ENCODE peak calls at places on chromosome 15, in four cellular contexts. One of them, this sample, is unnamed.

GRCh38 chr15:89399390-89400120 is 64.9 kb upstream of the POLG start:
- DNase-seq in endothelial cell: peak
- DNase-seq in mammary epithelial cell: no peak
- DNase-seq in activated CD8-positive, alpha-beta T cell treated with anti-CD3 and anti-CD28 coated beads for 36 hours: peak
- DNase-seq in this sample: peak

GRCh38 chr15:51325167-51325566 is 13.2 kb downstream of the CYP19A1 start:
- DNase-seq in endothelial cell: no peak
- DNase-seq in mammary epithelial cell: no peak
- DNase-seq in activated CD8-positive, alpha-beta T cell treated with anti-CD3 and anti-CD28 coated beads for 36 hours: no peak
- DNase-seq in this sample: no peak

GRCh38 chr15:39404767-39405173 is 176.1 kb upstream of the THBS1 start:
- DNase-seq in endothelial cell: no peak
- DNase-seq in mammary epithelial cell: peak
- DNase-seq in activated CD8-positive, alpha-beta T cell treated with anti-CD3 and anti-CD28 coated beads for 36 hours: no peak
- DNase-seq in this sample: no peak

GRCh38 chr15:101320501-101321052 is 25.5 kb upstream of the SNRPA1 start:
- DNase-seq in endothelial cell: peak
- DNase-seq in mammary epithelial cell: no peak
- DNase-seq in activated CD8-positive, alpha-beta T cell treated with anti-CD3 and anti-CD28 coated beads for 36 hours: peak
- DNase-seq in this sample: peak

GRCh38 chr15:85379403-85380131 is 836 bp upstream of the AKAP13 start:
- DNase-seq in endothelial cell: peak
- DNase-seq in mammary epithelial cell: peak
- DNase-seq in activated CD8-positive, alpha-beta T cell treated with anti-CD3 and anti-CD28 coated beads for 36 hours: peak
- DNase-seq in this sample: no peak

GRCh38 chr15:45441686-45442085 is 63.3 kb upstream of the GATM start:
- DNase-seq in endothelial cell: no peak
- DNase-seq in mammary epithelial cell: no peak
- DNase-seq in activated CD8-positive, alpha-beta T cell treated with anti-CD3 and anti-CD28 coated beads for 36 hours: no peak
- DNase-seq in this sample: no peak

GRCh38 chr15:38868326-38869114 is 303.9 kb upstream of the RASGRP1 start:
- DNase-seq in endothelial cell: no peak
- DNase-seq in mammary epithelial cell: peak
- DNase-seq in activated CD8-positive, alpha-beta T cell treated with anti-CD3 and anti-CD28 coated beads for 36 hours: no peak
- DNase-seq in this sample: no peak

GRCh38 chr15:58676766-58677165 is 72.7 kb downstream of the ADAM10 start:
- DNase-seq in endothelial cell: no peak
- DNase-seq in mammary epithelial cell: no peak
- DNase-seq in activated CD8-positive, alpha-beta T cell treated with anti-CD3 and anti-CD28 coated beads for 36 hours: no peak
- DNase-seq in this sample: no peak

GRCh38 chr15:90716317-90716975 is 700 bp upstream of the BLM start:
- DNase-seq in endothelial cell: no peak
- DNase-seq in mammary epithelial cell: no peak
- DNase-seq in activated CD8-positive, alpha-beta T cell treated with anti-CD3 and anti-CD28 coated beads for 36 hours: no peak
- DNase-seq in this sample: no peak

GRCh38 chr15:86743283-86743903 is 663.7 kb downstream of the AGBL1 start:
- DNase-seq in endothelial cell: peak
- DNase-seq in mammary epithelial cell: peak
- DNase-seq in activated CD8-positive, alpha-beta T cell treated with anti-CD3 and anti-CD28 coated beads for 36 hours: peak
- DNase-seq in this sample: no peak

GRCh38 chr15:23855260-23855659 is 168.2 kb upstream of the NDN start:
- DNase-seq in endothelial cell: no peak
- DNase-seq in mammary epithelial cell: no peak
- DNase-seq in activated CD8-positive, alpha-beta T cell treated with anti-CD3 and anti-CD28 coated beads for 36 hours: no peak
- DNase-seq in this sample: no peak

GRCh38 chr15:72515591-72516389 is 41.7 kb downstream of the ARIH1 start:
- DNase-seq in endothelial cell: no peak
- DNase-seq in mammary epithelial cell: no peak
- DNase-seq in activated CD8-positive, alpha-beta T cell treated with anti-CD3 and anti-CD28 coated beads for 36 hours: no peak
- DNase-seq in this sample: no peak

GRCh38 chr15:67809441-67809840 is 15.9 kb upstream of the SKOR1 start:
- DNase-seq in endothelial cell: no peak
- DNase-seq in mammary epithelial cell: no peak
- DNase-seq in activated CD8-positive, alpha-beta T cell treated with anti-CD3 and anti-CD28 coated beads for 36 hours: no peak
- DNase-seq in this sample: no peak

GRCh38 chr15:62770111-62770660 is 272.4 kb upstream of the TPM1 start:
- DNase-seq in endothelial cell: no peak
- DNase-seq in mammary epithelial cell: no peak
- DNase-seq in activated CD8-positive, alpha-beta T cell treated with anti-CD3 and anti-CD28 coated beads for 36 hours: no peak
- DNase-seq in this sample: no peak

GRCh38 chr15:69046781-69047180 is 32.3 kb downstream of the NOX5 start:
- DNase-seq in endothelial cell: no peak
- DNase-seq in mammary epithelial cell: peak
- DNase-seq in activated CD8-positive, alpha-beta T cell treated with anti-CD3 and anti-CD28 coated beads for 36 hours: no peak
- DNase-seq in this sample: no peak

GRCh38 chr15:69049976-69050375 is 35.5 kb downstream of the NOX5 start:
- DNase-seq in endothelial cell: no peak
- DNase-seq in mammary epithelial cell: no peak
- DNase-seq in activated CD8-positive, alpha-beta T cell treated with anti-CD3 and anti-CD28 coated beads for 36 hours: no peak
- DNase-seq in this sample: no peak

GRCh38 chr15:69044899-69045298 is 30.4 kb downstream of the NOX5 start:
- DNase-seq in endothelial cell: no peak
- DNase-seq in mammary epithelial cell: peak
- DNase-seq in activated CD8-positive, alpha-beta T cell treated with anti-CD3 and anti-CD28 coated beads for 36 hours: no peak
- DNase-seq in this sample: no peak

GRCh38 chr15:69042531-69042930 is 28.0 kb downstream of the NOX5 start:
- DNase-seq in endothelial cell: no peak
- DNase-seq in mammary epithelial cell: no peak
- DNase-seq in activated CD8-positive, alpha-beta T cell treated with anti-CD3 and anti-CD28 coated beads for 36 hours: no peak
- DNase-seq in this sample: no peak

DNA sequence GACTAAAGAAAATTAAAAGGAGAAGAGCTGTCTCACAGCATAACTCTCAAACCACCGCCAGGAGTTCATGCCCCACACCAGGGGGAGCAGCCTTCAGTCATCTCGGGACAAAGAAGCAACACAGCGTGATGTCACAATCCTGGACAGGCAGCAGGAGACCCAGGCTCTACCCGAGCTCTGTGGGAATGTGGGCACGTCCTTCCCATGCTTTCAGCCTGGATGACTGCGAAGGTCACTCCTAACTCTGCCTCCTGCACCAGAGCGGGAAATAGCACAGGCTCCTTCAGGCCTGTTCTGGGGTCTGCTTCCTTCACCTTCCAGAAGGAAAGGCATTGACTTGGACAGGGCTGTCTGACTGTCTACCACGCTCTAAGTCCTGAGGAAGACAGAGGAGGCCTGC is 31.3 kb downstream of the NOX5 start:
- DNase-seq in endothelial cell: no peak
- DNase-seq in mammary epithelial cell: peak
- DNase-seq in activated CD8-positive, alpha-beta T cell treated with anti-CD3 and anti-CD28 coated beads for 36 hours: no peak
- DNase-seq in this sample: no peak
- TF ChIP-seq CTCF in endothelial cell: no peak
- TF ChIP-seq CTCF in mammary epithelial cell: peak
- TF ChIP-seq CTCF in activated CD8-positive, alpha-beta T cell treated with anti-CD3 and anti-CD28 coated beads for 36 hours: no peak
- TF ChIP-seq CTCF in this sample: no peak

GRCh38 chr15:49423021-49423420 is at the start of gene FGF7:
- DNase-seq in endothelial cell: no peak
- DNase-seq in mammary epithelial cell: no peak
- DNase-seq in activated CD8-positive, alpha-beta T cell treated with anti-CD3 and anti-CD28 coated beads for 36 hours: no peak
- DNase-seq in this sample: no peak
- TF ChIP-seq CTCF in endothelial cell: no peak
- TF ChIP-seq CTCF in mammary epithelial cell: no peak
- TF ChIP-seq CTCF in activated CD8-positive, alpha-beta T cell treated with anti-CD3 and anti-CD28 coated beads for 36 hours: no peak
- TF ChIP-seq CTCF in this sample: no peak

DNA sequence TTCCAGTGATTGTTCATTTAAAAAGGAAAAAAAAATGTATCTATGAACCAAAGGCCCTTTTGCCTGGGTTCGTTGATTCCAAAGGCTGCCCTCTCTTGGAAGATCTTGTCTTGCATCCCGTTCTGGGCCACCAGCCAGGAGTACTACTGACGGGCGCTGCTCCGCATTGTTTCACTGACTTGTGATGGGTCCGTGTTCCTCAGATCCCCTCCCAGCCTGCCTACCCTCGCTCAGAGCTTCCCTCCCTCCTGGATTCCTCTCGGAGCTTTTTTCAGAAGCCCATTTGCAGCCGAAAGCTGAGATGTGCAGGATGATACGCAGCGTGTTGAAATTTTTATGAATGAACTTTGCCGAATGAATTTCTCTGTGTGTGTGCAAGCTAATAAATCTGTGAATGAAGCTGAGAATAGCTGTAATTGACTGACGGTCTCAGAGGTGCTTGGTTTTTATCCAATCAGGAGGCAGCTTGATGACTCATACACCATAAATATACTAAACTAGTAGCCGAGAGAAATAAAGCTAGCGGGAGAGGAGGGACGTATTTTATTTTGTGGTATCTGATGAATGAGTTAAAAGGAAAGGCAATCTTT is at the start of gene SHC4:
- DNase-seq in endothelial cell: peak
- DNase-seq in mammary epithelial cell: peak
- DNase-seq in activated CD8-positive, alpha-beta T cell treated with anti-CD3 and anti-CD28 coated beads for 36 hours: peak
- DNase-seq in this sample: no peak
- TF ChIP-seq CTCF in endothelial cell: peak
- TF ChIP-seq CTCF in mammary epithelial cell: peak
- TF ChIP-seq CTCF in activated CD8-positive, alpha-beta T cell treated with anti-CD3 and anti-CD28 coated beads for 36 hours: no peak
- TF ChIP-seq CTCF in this sample: peak

GRCh38 chr15:81398910-81399551 is 25.0 kb upstream of the TMC3 start:
- DNase-seq in endothelial cell: no peak
- DNase-seq in mammary epithelial cell: peak
- DNase-seq in activated CD8-positive, alpha-beta T cell treated with anti-CD3 and anti-CD28 coated beads for 36 hours: no peak
- DNase-seq in this sample: no peak

GRCh38 chr15:81398456-81398855 is 24.4 kb upstream of the TMC3 start:
- DNase-seq in endothelial cell: no peak
- DNase-seq in mammary epithelial cell: no peak
- DNase-seq in activated CD8-positive, alpha-beta T cell treated with anti-CD3 and anti-CD28 coated beads for 36 hours: no peak
- DNase-seq in this sample: no peak

GRCh38 chr15:81400640-81401236 is 26.7 kb upstream of the TMC3 start:
- DNase-seq in endothelial cell: peak
- DNase-seq in mammary epithelial cell: peak
- DNase-seq in activated CD8-positive, alpha-beta T cell treated with anti-CD3 and anti-CD28 coated beads for 36 hours: no peak
- DNase-seq in this sample: no peak
- TF ChIP-seq CTCF in endothelial cell: peak
- TF ChIP-seq CTCF in mammary epithelial cell: peak
- TF ChIP-seq CTCF in activated CD8-positive, alpha-beta T cell treated with anti-CD3 and anti-CD28 coated beads for 36 hours: peak
- TF ChIP-seq CTCF in this sample: peak

DNA sequence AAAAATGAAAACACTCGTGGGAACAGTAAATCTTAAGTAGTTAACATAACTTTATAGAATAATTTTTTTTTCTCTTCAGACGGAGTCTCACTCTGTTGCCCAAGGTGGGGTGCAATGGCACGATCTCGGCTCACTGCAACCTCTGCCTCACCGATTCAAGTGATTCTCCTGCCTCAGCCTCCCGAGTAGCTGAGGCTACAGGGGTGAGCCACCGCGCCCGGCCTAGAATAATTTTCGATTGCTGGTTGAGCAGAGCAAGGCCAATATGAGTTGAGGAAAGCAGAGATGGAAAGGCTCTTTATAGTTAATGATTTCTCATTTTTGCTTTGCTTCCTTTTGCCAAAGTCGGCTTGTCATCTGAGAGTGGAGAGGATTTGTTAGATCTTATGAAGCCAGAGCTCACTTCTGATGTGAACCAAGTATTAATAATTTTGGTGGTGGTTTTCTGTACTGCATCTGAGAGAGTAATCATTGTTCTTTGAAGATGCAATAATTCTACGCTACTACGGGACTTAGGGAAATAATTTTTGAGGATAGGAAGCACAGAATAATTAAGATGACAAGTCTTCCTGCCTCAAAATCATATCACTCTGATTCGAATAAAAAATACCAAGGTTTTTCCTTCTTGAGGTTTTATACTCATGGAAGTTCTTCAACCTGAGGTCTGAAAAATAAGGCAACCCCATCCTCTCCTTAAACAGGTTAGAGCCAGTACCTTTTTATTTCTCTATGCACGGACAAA is 1.5 kb upstream of the GOLM2 start:
- DNase-seq in endothelial cell: no peak
- DNase-seq in mammary epithelial cell: peak
- DNase-seq in activated CD8-positive, alpha-beta T cell treated with anti-CD3 and anti-CD28 coated beads for 36 hours: no peak
- DNase-seq in this sample: no peak
- TF ChIP-seq CTCF in endothelial cell: peak
- TF ChIP-seq CTCF in mammary epithelial cell: peak
- TF ChIP-seq CTCF in activated CD8-positive, alpha-beta T cell treated with anti-CD3 and anti-CD28 coated beads for 36 hours: no peak
- TF ChIP-seq CTCF in this sample: no peak

This sample was measured in D721Med.